ENCODE peak calls at places on chromosomes 12 and 14, in four cellular contexts. One of them, this sample, is unnamed.
A peak's percentile ranks its signal among the peaks of the same experiment; 100 is the strongest.

GRCh38 chr12:88707800-88708199 is 127.5 kb upstream of the KITLG start:
- DNase-seq in mesenchymal stem cell: no peak
- DNase-seq in breast epithelium: no peak
- DNase-seq in glutamatergic neuron: no peak
- DNase-seq in this sample: no peak

GRCh38 chr14:54637829-54638446 is 71.0 kb downstream of the SAMD4A start:
- DNase-seq in mesenchymal stem cell: peak; percentile 94
- DNase-seq in breast epithelium: no peak
- DNase-seq in glutamatergic neuron: no peak
- DNase-seq in this sample: peak; percentile 32

GRCh38 chr12:131867891-131868675 is 26.3 kb upstream of the ULK1 start:
- DNase-seq in mesenchymal stem cell: no peak
- DNase-seq in breast epithelium: no peak
- DNase-seq in glutamatergic neuron: no peak
- DNase-seq in this sample: peak; percentile 15

GRCh38 chr14:78154827-78155226 is 15.3 kb upstream of the NRXN3 start:
- DNase-seq in mesenchymal stem cell: no peak
- DNase-seq in breast epithelium: no peak
- DNase-seq in glutamatergic neuron: no peak
- DNase-seq in this sample: no peak

GRCh38 chr12:67677166-67677565 is 28.6 kb downstream of the DYRK2 start:
- DNase-seq in mesenchymal stem cell: peak; percentile 9
- DNase-seq in breast epithelium: no peak
- DNase-seq in glutamatergic neuron: no peak
- DNase-seq in this sample: no peak

GRCh38 chr14:81464253-81465001 is 64.3 kb upstream of the STON2 start:
- DNase-seq in mesenchymal stem cell: peak; percentile 70
- DNase-seq in breast epithelium: no peak
- DNase-seq in glutamatergic neuron: no peak
- DNase-seq in this sample: peak; percentile 68

GRCh38 chr14:51342226-51342625 is 102.2 kb downstream of the TMX1 start:
- DNase-seq in mesenchymal stem cell: peak; percentile 78
- DNase-seq in breast epithelium: no peak
- DNase-seq in glutamatergic neuron: no peak
- DNase-seq in this sample: peak; percentile 75

GRCh38 chr12:72072613-72073212 is 134.1 kb downstream of the TPH2 start:
- DNase-seq in mesenchymal stem cell: peak; percentile 6
- DNase-seq in breast epithelium: no peak
- DNase-seq in glutamatergic neuron: no peak
- DNase-seq in this sample: no peak

GRCh38 chr12:1919284-1919683 is 832 bp upstream of the CACNA2D4 start:
- DNase-seq in mesenchymal stem cell: no peak
- DNase-seq in breast epithelium: no peak
- DNase-seq in glutamatergic neuron: no peak
- DNase-seq in this sample: no peak

GRCh38 chr14:63229330-63230059 is 25.3 kb downstream of the RHOJ start:
- DNase-seq in mesenchymal stem cell: no peak
- DNase-seq in breast epithelium: no peak
- DNase-seq in glutamatergic neuron: no peak
- DNase-seq in this sample: no peak

GRCh38 chr12:27573972-27574371 is 50.0 kb downstream of the PPFIBP1 start:
- DNase-seq in mesenchymal stem cell: peak; percentile 94
- DNase-seq in breast epithelium: no peak
- DNase-seq in glutamatergic neuron: no peak
- DNase-seq in this sample: peak; percentile 97

GRCh38 chr14:50333010-50333409 is 20.9 kb downstream of the DMAC2L start:
- DNase-seq in mesenchymal stem cell: peak; percentile 45
- DNase-seq in breast epithelium: no peak
- DNase-seq in glutamatergic neuron: no peak
- DNase-seq in this sample: peak; percentile 50

GRCh38 chr12:132429932-132430643 is 59.9 kb upstream of the FBRSL1 start:
- DNase-seq in mesenchymal stem cell: no peak
- DNase-seq in breast epithelium: no peak
- DNase-seq in glutamatergic neuron: peak; percentile 80
- DNase-seq in this sample: peak; percentile 44

GRCh38 chr12:107760817-107761501 is at the start of gene PRDM4:
- DNase-seq in mesenchymal stem cell: peak; percentile 94
- DNase-seq in breast epithelium: peak; percentile 92
- DNase-seq in glutamatergic neuron: peak; percentile 97
- DNase-seq in this sample: peak; percentile 96